ENCODE peak calls at places on chromosomes 12 and 14, in six cellular contexts. I, H, V, D, K and S are unnamed samples. For H3K4me1, the result is how much of the 10 kb centered on the place peaks cover.

GRCh38 chr12:116662612-116663144 is 75.2 kb downstream of the SPRING1 start:
- DNase-seq in H (no peak), K (peak), V (peak), D (no peak), I (no peak), S (peak)

GRCh38 chr14:104723651-104724406 is at the start of gene ADSS1:
- DNase-seq in H (peak), D (peak), V (peak), I (peak), K (peak), S (peak)

GRCh38 chr12:96908170-96908675 is 1.2 kb downstream of the NEDD1 start:
- DNase-seq in I (no peak), V (no peak), D (peak), K (no peak), H (no peak), S (no peak)

GRCh38 chr12:22684124-22684523 is 59.2 kb downstream of the ETNK1 start:
- DNase-seq in D (no peak), I (no peak), H (no peak), K (no peak), V (no peak), S (no peak)

GRCh38 chr12:71194657-71195056 is 36.9 kb upstream of the TSPAN8 start:
- DNase-seq in K (no peak), D (no peak), I (no peak), V (no peak), H (no peak), S (no peak)

GRCh38 chr14:92880851-92881250 is 42.1 kb upstream of the CHGA start:
- DNase-seq in K (peak), I (no peak), D (no peak), V (peak), H (no peak), S (peak)

GRCh38 chr12:70812124-70812523 is 108.4 kb downstream of the PTPRR start:
- DNase-seq in D (no peak), K (peak), V (no peak), H (no peak), I (no peak), S (no peak)

GRCh38 chr14:32377046-32377445 is 47.9 kb downstream of the AKAP6 start:
- DNase-seq in I (no peak), D (no peak), V (no peak), K (no peak), H (no peak), S (no peak)

GRCh38 chr12:12883369-12884001 is 7.9 kb upstream of the GPRC5A start:
- DNase-seq in I (no peak), K (no peak), H (no peak), D (no peak), V (no peak), S (no peak)

GRCh38 chr12:84842406-84843013 is 70.1 kb downstream of the SLC6A15 start:
- DNase-seq in K (peak), D (no peak), I (no peak), V (peak), H (no peak), S (no peak)

GRCh38 chr12:110023634-110024023 is 24.4 kb downstream of the ANKRD13A start:
- DNase-seq in I (no peak), V (no peak), K (no peak), H (no peak), D (no peak), S (no peak)

GRCh38 chr14:65230287-65230728 is 128.0 kb upstream of the MAX start:
- DNase-seq in H (peak), D (no peak), K (peak), I (peak), V (peak), S (no peak)

GRCh38 chr14:74886001-74886400 is 4.3 kb downstream of the DLST start:
- DNase-seq in H (no peak), V (no peak), K (no peak), I (no peak), D (no peak), S (peak)

GRCh38 chr14:74879427-74880180 is 2.1 kb upstream of the DLST start:
- DNase-seq in H (no peak), I (no peak), K (peak), D (no peak), V (no peak), S (no peak)

GRCh38 chr14:74881425-74882102 is at the start of gene DLST:
- DNase-seq in K (peak), I (peak), V (peak), H (peak), D (peak), S (peak)

DNA sequence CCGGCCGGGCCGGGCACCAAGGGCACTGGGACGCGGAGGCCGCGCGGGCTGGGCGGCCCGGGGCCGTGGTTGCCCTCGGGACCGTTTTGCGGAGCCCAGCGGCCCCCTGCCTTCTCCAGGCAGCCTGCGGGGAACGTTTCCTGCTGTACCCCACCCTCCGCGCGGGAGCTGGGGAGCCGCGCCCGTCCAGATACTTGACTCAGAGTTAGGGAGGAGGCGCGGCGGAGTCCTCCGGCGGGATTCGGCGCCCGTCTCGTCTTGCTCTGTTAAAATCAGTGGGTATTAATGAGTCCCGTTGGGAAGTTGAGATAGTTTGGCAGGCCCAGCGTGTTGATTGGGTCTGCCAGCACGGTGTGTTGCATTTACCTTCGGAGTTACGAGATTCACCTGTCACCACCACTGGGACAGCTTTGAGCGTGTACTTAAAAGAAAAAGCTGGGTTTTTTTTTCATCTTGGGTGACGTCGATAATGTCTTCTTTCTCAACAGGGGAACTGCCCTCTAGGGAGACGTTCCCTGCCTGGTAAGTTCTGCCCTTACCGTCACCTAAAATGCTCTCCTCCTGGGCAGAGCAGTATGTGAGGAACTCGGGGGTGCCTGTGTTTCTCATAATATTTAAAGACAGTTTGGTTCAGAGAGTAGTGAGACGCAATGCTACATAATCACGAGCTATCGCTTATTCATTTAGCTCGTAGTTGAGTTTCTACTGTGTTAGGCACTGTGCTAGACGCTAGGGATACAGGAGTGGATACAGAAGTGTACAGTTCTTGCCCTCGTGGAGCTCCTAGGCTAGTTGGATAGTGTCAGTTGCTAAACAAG is 596 bp downstream of the DLST start:
- DNase-seq in K (peak), D (peak), I (peak), H (peak), V (peak), S (no peak)
- H3K4me1 ChIP-seq in K (under half), D (under half), I (under half), H (half or more), V (under half), S (under half)

GRCh38 chr14:101851716-101852395 is 90.3 kb downstream of the PPP2R5C start:
- DNase-seq in V (no peak), K (no peak), I (no peak), H (no peak), D (no peak), S (no peak)

GRCh38 chr14:101852785-101853184 is 91.3 kb downstream of the PPP2R5C start:
- DNase-seq in V (no peak), K (no peak), I (no peak), D (no peak), H (no peak), S (no peak)

GRCh38 chr14:101854366-101854765 is 92.9 kb downstream of the PPP2R5C start:
- DNase-seq in K (no peak), I (no peak), D (peak), H (no peak), V (no peak), S (no peak)

GRCh38 chr14:101851183-101851582 is 89.7 kb downstream of the PPP2R5C start:
- DNase-seq in V (no peak), I (no peak), H (no peak), K (no peak), D (no peak), S (no peak)

DNA sequence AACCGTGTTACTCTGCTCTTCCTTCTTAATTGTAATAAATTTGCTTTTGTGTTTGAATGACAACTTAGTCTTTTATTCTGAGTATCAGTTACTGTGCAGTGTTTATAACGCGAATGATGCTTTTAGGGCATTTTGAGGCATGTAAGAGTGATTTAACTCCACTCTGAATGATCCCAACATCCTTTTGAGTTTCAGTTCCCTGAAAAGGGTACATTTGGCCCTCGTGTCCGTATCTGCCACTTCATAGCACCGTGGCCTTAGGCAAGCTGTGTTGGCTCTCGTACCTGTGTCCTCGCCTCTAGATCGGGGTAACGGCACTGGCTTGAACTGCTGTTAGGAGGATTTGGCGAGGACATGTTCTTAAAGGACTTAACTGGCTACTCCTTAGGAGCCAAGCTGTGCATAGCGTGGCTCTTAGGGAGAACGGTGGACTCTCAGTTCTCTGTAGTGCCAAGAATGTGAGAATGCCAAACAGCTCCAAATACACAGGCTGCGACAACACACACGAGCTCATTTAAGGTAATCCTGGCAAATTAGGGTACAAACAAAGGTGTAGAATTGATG is 92.0 kb downstream of the PPP2R5C start:
- DNase-seq in H (no peak), I (no peak), D (no peak), K (no peak), V (no peak), S (no peak)
- H3K4me1 ChIP-seq in H (half or more), I (under half), D (half or more), K (under half), V (under half), S (under half)

DNA sequence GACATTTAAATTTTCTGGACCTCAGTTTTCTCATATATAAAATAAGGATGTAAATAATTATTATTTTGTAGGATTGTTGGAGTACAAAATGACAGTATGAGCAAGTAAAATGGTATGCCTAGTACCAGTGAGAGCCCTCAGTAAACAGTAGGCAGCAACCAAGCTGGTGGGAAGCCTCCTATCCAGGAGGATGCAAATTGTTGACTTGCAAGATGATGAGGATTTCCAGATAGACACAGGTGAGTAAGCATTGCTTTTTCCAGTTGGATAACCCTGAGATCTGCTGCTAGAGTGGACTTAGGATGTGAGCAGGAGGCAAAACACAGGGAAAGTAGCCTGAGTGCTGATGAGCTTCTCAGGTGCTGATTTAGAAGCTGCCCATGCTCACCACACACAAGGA is 28.2 kb upstream of the AMIGO2 start:
- DNase-seq in I (no peak), V (no peak), K (no peak), H (no peak), D (no peak), S (no peak)
- H3K4me1 ChIP-seq in I (under half), V (under half), K (under half), H (under half), D (under half), S (under half)

DNA sequence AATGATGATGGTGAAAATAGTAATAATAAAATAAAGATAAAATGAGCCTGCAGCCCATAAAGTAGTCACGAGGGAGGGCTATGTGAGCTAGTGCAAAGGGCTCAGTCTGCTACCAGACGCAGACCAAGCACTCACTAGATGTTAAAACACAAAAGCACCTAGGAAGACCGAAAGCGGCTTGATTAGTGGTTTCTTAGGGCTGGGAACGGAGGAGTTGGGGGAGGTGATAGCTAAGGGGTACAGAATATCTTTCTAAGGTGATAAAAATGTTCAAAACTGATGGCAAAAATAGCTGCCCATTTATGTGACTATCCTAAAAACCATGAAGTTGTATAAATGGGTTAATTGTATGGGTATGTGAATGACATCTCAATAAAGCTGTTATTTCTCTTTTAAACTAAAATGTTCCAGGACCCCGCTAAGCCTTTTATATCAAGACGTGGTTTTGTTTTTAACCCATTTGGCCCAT is 39.6 kb downstream of the ACTN1 start:
- DNase-seq in D (no peak), V (no peak), I (no peak), K (peak), H (no peak), S (no peak)
- H3K4me1 ChIP-seq in D (under half), V (under half), I (half or more), K (under half), H (half or more), S (under half)